ENCODE peak calls at places on chromosomes 4 and X, in six cellular contexts. Q is GM12865, T is T follicular helper cell, V is A549, H is NCI-H1417 treated with DMSO at 0.1 percent for 48 hours, A is cardiac muscle cell. L is an unnamed sample.
A peak's percentile ranks its signal among the peaks of the same experiment; 100 is the strongest.

GRCh38 chr4:147174561-147174960 is 228.9 kb upstream of the TTC29 start:
- DNase-seq in H (no peak), A (no peak), V (no peak), Q (no peak), T (no peak), L (no peak)

GRCh38 chr4:117770269-117771087 is 263.8 kb upstream of the NDST3 start:
- DNase-seq in V (no peak), H (no peak), Q (no peak), T (no peak), A (no peak), L (no peak)

GRCh38 chr4:161336016-161336415 is 827.8 kb downstream of the FSTL5 start:
- DNase-seq in H (no peak), Q (no peak), V (no peak), A (no peak), T (no peak), L (no peak)

GRCh38 chr4:111952708-111953107 is 192.5 kb upstream of the FAM241A start:
- DNase-seq in V (no peak), H (no peak), T (no peak), A (no peak), Q (no peak), L (no peak)

GRCh38 chrX:46967547-46967946 is 55.3 kb downstream of the JADE3 start:
- DNase-seq in V (no peak), A (no peak), H (no peak), Q (peak; percentile 82), T (no peak), L (no peak)

GRCh38 chr4:172851534-172851933 is 317.1 kb upstream of the GALNT7 start:
- DNase-seq in H (no peak), Q (no peak), V (no peak), T (no peak), A (no peak), L (no peak)

GRCh38 chr4:77375866-77376607 is 219.0 kb downstream of the CCNG2 start:
- DNase-seq in Q (no peak), A (no peak), H (no peak), V (no peak), T (no peak), L (no peak)

GRCh38 chrX:69319376-69319775 is 154.1 kb upstream of the PJA1 start:
- DNase-seq in Q (no peak), H (no peak), T (no peak), V (no peak), A (no peak), L (no peak)

GRCh38 chr4:19615086-19615689 is 636.5 kb upstream of the SLIT2 start:
- DNase-seq in A (no peak), V (no peak), Q (no peak), T (no peak), H (no peak), L (no peak)